ENCODE peak calls at places on chromosomes 5 and 9, in four cellular contexts. J, F, V and G are unnamed samples. For H3K4me1, the result is how much of the 10 kb centered on the place peaks cover.

GRCh38 chr5:64869419-64869818 is 100.7 kb downstream of the CWC27 start:
- DNase-seq in J (no peak), F (no peak), V (no peak), G (no peak)

GRCh38 chr5:112907166-112907611 is 14.8 kb downstream of the REEP5 start:
- DNase-seq in J (no peak), F (no peak), V (no peak), G (no peak)

GRCh38 chr9:95018099-95018927 is 291.8 kb downstream of the AOPEP start:
- DNase-seq in J (no peak), F (peak), V (no peak), G (no peak)

GRCh38 chr5:87151547-87151946 is 116.1 kb upstream of the RASA1 start:
- DNase-seq in J (no peak), F (no peak), V (no peak), G (no peak)

GRCh38 chr5:9661316-9662015 is 31.3 kb upstream of the TAS2R1 start:
- DNase-seq in J (no peak), F (no peak), V (no peak), G (no peak)

GRCh38 chr5:18752317-18752716 is 1118.1 kb downstream of the TAF11L14 start:
- DNase-seq in J (no peak), F (no peak), V (no peak), G (no peak)

GRCh38 chr9:35942286-35942685 is 15.7 kb downstream of the OR2S2 start:
- DNase-seq in J (no peak), F (no peak), V (no peak), G (no peak)

GRCh38 chr5:96320797-96321196 is 112.3 kb downstream of the PCSK1 start:
- DNase-seq in J (no peak), F (no peak), V (no peak), G (no peak)

GRCh38 chr5:178674334-178674733 is 47.5 kb upstream of the CLK4 start:
- DNase-seq in J (no peak), F (no peak), V (no peak), G (no peak)

GRCh38 chr9:133931059-133931458 is 61.1 kb downstream of the VAV2 start:
- DNase-seq in J (no peak), F (no peak), V (no peak), G (no peak)

GRCh38 chr9:127930298-127931091 is at the start of gene PIP5KL1:
- DNase-seq in J (peak), F (peak), V (peak), G (peak)

GRCh38 chr9:100227636-100228035 is 125.1 kb downstream of the TEX10 start:
- DNase-seq in J (no peak), F (no peak), V (no peak), G (no peak)

DNA sequence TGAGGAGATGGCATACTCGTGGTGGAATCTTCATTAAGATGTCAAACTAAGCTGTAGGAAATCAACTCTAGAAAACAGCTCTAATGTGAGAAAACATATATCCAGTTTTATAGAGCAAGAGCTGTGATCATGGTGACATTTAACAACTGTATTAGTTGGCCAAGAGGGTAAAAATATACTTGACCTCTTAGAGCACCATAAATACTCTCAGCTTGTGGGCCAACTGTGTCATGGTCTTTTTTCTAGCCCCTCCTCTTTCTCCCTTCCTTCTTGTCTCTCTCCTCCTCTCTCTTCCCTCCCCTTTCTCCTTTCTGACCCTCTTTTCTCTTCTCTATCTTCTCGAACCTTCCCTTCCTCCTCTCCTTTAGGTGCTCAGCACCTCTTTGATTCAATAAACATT is 54.7 kb downstream of the TMC1 start:
- DNase-seq in J (no peak), F (no peak), V (no peak), G (no peak)
- H3K4me1 ChIP-seq in J (under half), F (under half), V (under half), G (under half)

DNA sequence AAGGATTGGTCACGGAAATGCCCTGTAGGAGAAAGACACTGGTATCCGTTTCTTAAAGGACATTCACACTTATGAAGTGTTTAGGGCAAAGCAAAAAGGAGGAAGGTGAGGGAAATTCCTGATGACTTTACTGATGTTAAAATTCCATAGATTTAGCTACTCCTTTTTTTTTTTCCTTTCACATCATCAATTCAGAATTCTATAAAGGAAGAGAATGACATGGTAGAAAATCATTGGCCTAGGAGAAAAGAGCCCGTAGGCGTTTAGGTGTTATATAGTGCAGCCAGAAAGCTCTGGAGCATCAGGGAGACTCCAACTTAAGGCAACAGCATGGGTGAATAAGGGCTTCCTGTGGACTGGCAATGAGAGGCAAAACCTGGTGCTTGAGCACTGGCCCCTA is at the start of gene TSLP:
- DNase-seq in J (no peak), F (no peak), V (no peak), G (no peak)
- H3K4me3 ChIP-seq in J (no peak), F (no peak), V (no peak), G (peak)

DNA sequence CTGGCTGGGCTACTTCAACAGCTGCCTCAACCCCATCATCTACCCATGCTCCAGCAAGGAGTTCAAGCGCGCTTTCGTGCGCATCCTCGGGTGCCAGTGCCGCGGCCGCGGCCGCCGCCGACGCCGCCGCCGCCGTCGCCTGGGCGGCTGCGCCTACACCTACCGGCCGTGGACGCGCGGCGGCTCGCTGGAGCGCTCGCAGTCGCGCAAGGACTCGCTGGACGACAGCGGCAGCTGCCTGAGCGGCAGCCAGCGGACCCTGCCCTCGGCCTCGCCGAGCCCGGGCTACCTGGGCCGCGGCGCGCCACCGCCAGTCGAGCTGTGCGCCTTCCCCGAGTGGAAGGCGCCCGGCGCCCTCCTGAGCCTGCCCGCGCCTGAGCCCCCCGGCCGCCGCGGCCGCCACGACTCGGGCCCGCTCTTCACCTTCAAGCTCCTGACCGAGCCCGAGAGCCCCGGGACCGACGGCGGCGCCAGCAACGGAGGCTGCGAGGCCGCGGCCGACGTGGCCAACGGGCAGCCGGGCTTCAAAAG is 36.9 kb upstream of the TTC1 start:
- DNase-seq in J (no peak), F (no peak), V (no peak), G (no peak)
- H3K4me1 ChIP-seq in J (under half), F (under half), V (under half), G (under half)

GRCh38 chr5:137470921-137471220 is 28.3 kb downstream of the SPOCK1 start:
- DNase-seq in J (no peak), F (no peak), V (no peak), G (no peak)
- H3K4me3 ChIP-seq in J (no peak), F (no peak), V (no peak), G (no peak)

GRCh38 chr5:132461671-132462070 is 28.9 kb downstream of the IRF1 start:
- DNase-seq in J (no peak), F (no peak), V (no peak), G (no peak)
- H3K4me1 ChIP-seq in J (half or more), F (under half), V (half or more), G (half or more)